ENCODE peak calls at places on chromosomes 16 and 17, in four cellular contexts. Z is HuH-7.5; R is CD8-positive, alpha-beta T cell; A is NCI-H1436. F is an unnamed sample.

GRCh38 chr16:67844441-67844840 is 2.3 kb upstream of the NUTF2 start:
- DNase-seq in Z (no peak), R (no peak), A (no peak), F (no peak)

GRCh38 chr17:6919158-6919557 is 76.7 kb upstream of the ALOX12 start:
- DNase-seq in Z (no peak), A (no peak), R (no peak), F (no peak)

GRCh38 chr16:13665876-13666275 is 254.1 kb upstream of the ERCC4 start:
- DNase-seq in R (no peak), A (no peak), Z (no peak), F (no peak)

GRCh38 chr16:70694517-70695218 is 8.8 kb upstream of the MTSS2 start:
- DNase-seq in R (no peak), A (no peak), Z (no peak), F (no peak)

GRCh38 chr17:27408891-27409290 is 47.4 kb upstream of the KSR1 start:
- DNase-seq in Z (no peak), R (no peak), A (no peak), F (no peak)

GRCh38 chr17:79563237-79564013 is 47.4 kb downstream of the RBFOX3 start:
- DNase-seq in R (no peak), Z (no peak), A (no peak), F (no peak)

GRCh38 chr16:8798535-8799157 is 1.0 kb downstream of the PMM2 start:
- DNase-seq in Z (no peak), A (no peak), R (no peak), F (no peak)

GRCh38 chr16:4402439-4403132 is 13.8 kb downstream of the CORO7 start:
- DNase-seq in R (peak), Z (peak), A (peak), F (peak)

GRCh38 chr17:8018436-8018835 is 16.0 kb downstream of the GUCY2D start:
- DNase-seq in A (no peak), R (no peak), Z (no peak), F (no peak)

GRCh38 chr17:45648642-45649041 is 135.5 kb upstream of the CRHR1 start:
- DNase-seq in Z (no peak), R (no peak), A (no peak), F (no peak)

GRCh38 chr17:49616546-49617205 is 41.0 kb downstream of the NXPH3 start:
- DNase-seq in A (no peak), Z (no peak), R (no peak), F (no peak)

GRCh38 chr17:57340160-57340981 is 84.0 kb downstream of the MSI2 start:
- DNase-seq in A (no peak), R (no peak), Z (no peak), F (no peak)

GRCh38 chr17:76131692-76132573 is 9.1 kb downstream of the FOXJ1 start:
- DNase-seq in Z (peak), R (no peak), A (no peak), F (no peak)

GRCh38 chr16:50213939-50214519 is 52.3 kb upstream of the ADCY7 start:
- DNase-seq in A (peak), R (no peak), Z (no peak), F (no peak)

F was measured in COR-L47.